ENCODE peak calls at places on chromosomes 3 and 15, in four cellular contexts. Y is sigmoid colon, E is AG20443, F is C1 segment of cervical spinal cord. S is an unnamed sample.

GRCh38 chr15:76163429-76164020 is 103.7 kb downstream of the TMEM266 start:
- DNase-seq in F (no peak), Y (peak), E (peak), S (no peak)

GRCh38 chr3:67460841-67461240 is 193.6 kb downstream of the SUCLG2 start:
- DNase-seq in Y (no peak), E (no peak), F (no peak), S (no peak)

GRCh38 chr3:20055020-20055775 is 15.0 kb downstream of the KAT2B start:
- DNase-seq in F (no peak), Y (no peak), E (no peak), S (no peak)

GRCh38 chr15:44427756-44428724 is 611 bp downstream of the CTDSPL2 start:
- DNase-seq in Y (no peak), F (no peak), E (no peak), S (peak)

GRCh38 chr15:85941186-85941855 is 138.3 kb upstream of the AGBL1 start:
- DNase-seq in F (no peak), Y (no peak), E (no peak), S (no peak)

GRCh38 chr3:141056716-141057115 is 5.6 kb downstream of the SPSB4 start:
- DNase-seq in E (no peak), Y (no peak), F (no peak), S (no peak)

GRCh38 chr3:130811552-130811951 is 64.9 kb upstream of the PIK3R4 start:
- DNase-seq in E (no peak), Y (no peak), F (no peak), S (peak)

GRCh38 chr3:160474416-160474838 is 24.8 kb upstream of the TRIM59 start:
- DNase-seq in Y (no peak), E (peak), F (no peak), S (no peak)

GRCh38 chr15:85579011-85579701 is 198.8 kb downstream of the AKAP13 start:
- DNase-seq in E (no peak), Y (no peak), F (no peak), S (no peak)

GRCh38 chr15:93298901-93299300 is 209.9 kb upstream of the RGMA start:
- DNase-seq in E (no peak), F (no peak), Y (peak), S (no peak)

GRCh38 chr15:29904731-29905417 is 82.6 kb upstream of the TJP1 start:
- DNase-seq in Y (no peak), F (no peak), E (peak), S (no peak)

GRCh38 chr3:57059416-57059815 is 1.0 kb upstream of the SPATA12 start:
- DNase-seq in E (no peak), Y (no peak), F (no peak), S (no peak)